ENCODE peak calls at places on chromosomes 13 and 19, in six cellular contexts. X is heart right ventricle, T is fibroblast of the aortic adventitia, H is iPS DF 6.9, J is uterus, I is PC-3. K is an unnamed sample.
A peak's percentile ranks its signal among the peaks of the same experiment; 100 is the strongest.

GRCh38 chr19:50567052-50567841 is 988 bp downstream of the LRRC4B start:
- DNase-seq in J (no peak), H (no peak), T (no peak), X (no peak), I (no peak), K (no peak)

GRCh38 chr13:30045916-30046704 is 195.7 kb upstream of the UBL3 start:
- DNase-seq in I (peak; percentile 47), J (no peak), X (no peak), T (peak; percentile 71), H (no peak), K (no peak)

GRCh38 chr13:21033866-21034601 is 27.4 kb downstream of the LATS2 start:
- DNase-seq in I (peak; percentile 96), J (peak; percentile 11), X (no peak), T (no peak), H (no peak), K (no peak)

GRCh38 chr13:20128459-20128927 is 32.4 kb downstream of the GJA3 start:
- DNase-seq in H (no peak), T (no peak), I (peak; percentile 50), J (no peak), X (no peak), K (peak; percentile 46)

GRCh38 chr13:27619093-27619705 is 1.1 kb downstream of the LNX2 start:
- DNase-seq in X (no peak), I (peak; percentile 21), J (no peak), T (peak; percentile 76), H (no peak), K (no peak)

GRCh38 chr13:50282016-50282415 is 266.8 kb downstream of the KCNRG start:
- DNase-seq in T (no peak), J (no peak), I (no peak), X (no peak), H (peak; percentile 18), K (no peak)

GRCh38 chr19:1232652-1233360 is 5.0 kb downstream of the CBARP start:
- DNase-seq in H (no peak), J (peak; percentile 45), T (peak; percentile 73), X (no peak), I (peak; percentile 42), K (peak; percentile 77)

GRCh38 chr13:92967923-92968322 is 258.7 kb upstream of the GPC6 start:
- DNase-seq in X (no peak), J (no peak), T (peak; percentile 47), H (no peak), I (peak; percentile 40), K (no peak)

GRCh38 chr13:110869231-110869804 is 45.6 kb downstream of the ANKRD10 start:
- DNase-seq in H (no peak), J (peak; percentile 33), I (no peak), X (peak; percentile 61), T (peak; percentile 47), K (peak; percentile 54)

GRCh38 chr13:44876782-44877324 is 112.4 kb downstream of the NUFIP1 start:
- DNase-seq in T (no peak), I (no peak), H (peak; percentile 68), J (no peak), X (no peak), K (peak; percentile 82)

GRCh38 chr13:95926231-95926630 is 127.0 kb downstream of the UGGT2 start:
- DNase-seq in X (no peak), H (no peak), J (no peak), I (no peak), T (no peak), K (no peak)

GRCh38 chr13:50115695-50116094 is 100.5 kb downstream of the KCNRG start:
- DNase-seq in J (no peak), I (no peak), H (no peak), T (no peak), X (no peak), K (no peak)

GRCh38 chr19:18491995-18492953 is 29.6 kb downstream of the ELL start:
- DNase-seq in J (no peak), T (no peak), X (no peak), H (no peak), I (no peak), K (peak; percentile 82)

GRCh38 chr19:11982526-11982925 is 17.7 kb downstream of the ZNF763 start:
- DNase-seq in J (no peak), X (no peak), T (no peak), I (peak; percentile 61), H (no peak), K (no peak)

GRCh38 chr19:17424743-17425365 is 5.0 kb downstream of the MVB12A start:
- DNase-seq in H (no peak), T (peak; percentile 16), I (peak; percentile 25), J (no peak), X (no peak), K (peak; percentile 70)

GRCh38 chr13:93226623-93227279 is at the start of gene GPC6:
- DNase-seq in H (no peak), T (peak; percentile 98), X (no peak), J (no peak), I (peak; percentile 75), K (peak; percentile 43)

GRCh38 chr13:110187501-110188161 is 119.3 kb downstream of the COL4A1 start:
- DNase-seq in J (no peak), I (peak; percentile 79), H (no peak), X (peak; percentile 73), T (peak; percentile 93), K (peak; percentile 58)

GRCh38 chr13:51550151-51550550 is 34.1 kb upstream of the WDFY2 start:
- DNase-seq in H (no peak), T (no peak), J (no peak), X (no peak), I (no peak), K (no peak)

GRCh38 chr13:24505756-24506155 is 6.8 kb downstream of the PARP4 start:
- DNase-seq in I (no peak), T (no peak), X (no peak), J (no peak), H (no peak), K (no peak)

GRCh38 chr19:38227272-38228004 is 3.4 kb upstream of the DPF1 start:
- DNase-seq in T (no peak), J (no peak), I (no peak), X (no peak), H (no peak), K (no peak)

GRCh38 chr13:45820106-45820838 is 31.3 kb downstream of the SIAH3 start:
- DNase-seq in X (no peak), I (no peak), J (no peak), H (no peak), T (no peak), K (no peak)

GRCh38 chr13:28159057-28159456 is 20.7 kb downstream of the PAN3 start:
- DNase-seq in J (no peak), I (no peak), T (no peak), H (no peak), X (no peak), K (no peak)

GRCh38 chr19:1683869-1684572 is 31.6 kb upstream of the TCF3 start:
- DNase-seq in J (no peak), T (no peak), H (no peak), I (no peak), X (no peak), K (no peak)

GRCh38 chr13:100673376-100673830 is 1.2 kb downstream of the TMTC4 start:
- DNase-seq in H (no peak), I (no peak), J (no peak), T (no peak), X (no peak), K (peak; percentile 29)

GRCh38 chr13:113765241-113765910 is 6.3 kb downstream of the TMEM255B start:
- DNase-seq in X (no peak), H (no peak), I (no peak), T (no peak), J (no peak), K (no peak)

GRCh38 chr13:102128216-102128800 is 273.5 kb downstream of the FGF14 start:
- DNase-seq in X (no peak), I (no peak), H (no peak), T (peak; percentile 57), J (no peak), K (no peak)

GRCh38 chr13:98105929-98106336 is 37.0 kb upstream of the FARP1 start:
- DNase-seq in H (no peak), J (no peak), X (peak; percentile 72), I (peak; percentile 23), T (peak; percentile 62), K (no peak)

GRCh38 chr13:32126298-32126697 is 94.7 kb downstream of the FRY start:
- DNase-seq in T (peak; percentile 45), X (no peak), H (no peak), J (no peak), I (no peak), K (no peak)

GRCh38 chr13:50213526-50213925 is 198.3 kb downstream of the KCNRG start:
- DNase-seq in J (no peak), T (no peak), H (no peak), X (no peak), I (no peak), K (no peak)

GRCh38 chr19:42113641-42114348 is 18.5 kb downstream of the POU2F2 start:
- DNase-seq in X (no peak), J (no peak), T (peak; percentile 94), I (peak; percentile 92), H (no peak), K (no peak)

GRCh38 chr13:40445557-40445990 is 220.9 kb downstream of the FOXO1 start:
- DNase-seq in X (peak; percentile 72), H (no peak), T (peak; percentile 80), I (peak; percentile 74), J (peak; percentile 41), K (no peak)

GRCh38 chr19:51402117-51402516 is 11.7 kb upstream of the C19orf84 start:
- DNase-seq in J (no peak), H (no peak), I (no peak), T (no peak), X (no peak), K (no peak)

GRCh38 chr19:33375156-33375744 is 1.7 kb downstream of the CEBPG start:
- DNase-seq in I (no peak), H (no peak), X (no peak), J (no peak), T (no peak), K (no peak)
- H3K4me3 ChIP-seq in I (peak overlapping the region; percentile 95), H (no peak overlapping the region), X (peak overlapping the region; percentile 77), J (peak overlapping the region; percentile 55), T (peak overlapping the region; percentile 97), K (no peak overlapping the region)

GRCh38 chr19:45499196-45500180 is 1.2 kb downstream of the PPM1N start:
- DNase-seq in I (peak; percentile 42), T (no peak), J (no peak), X (no peak), H (peak; percentile 99), K (peak; percentile 58)
- H3K4me3 ChIP-seq in I (no peak overlapping the region), T (no peak overlapping the region), J (no peak overlapping the region), X (peak overlapping the region; percentile 36), H (peak overlapping the region; percentile 22), K (peak overlapping the region; percentile 53)

GRCh38 chr13:80334582-80335260 is 6.2 kb downstream of the SPRY2 start:
- DNase-seq in J (no peak), T (peak; percentile 54), I (peak; percentile 39), X (no peak), H (no peak), K (no peak)
- H3K4me3 ChIP-seq in J (no peak overlapping the region), T (no peak overlapping the region), I (peak overlapping the region; percentile 42), X (peak overlapping the region; percentile 96), H (no peak overlapping the region), K (no peak overlapping the region)

DNA sequence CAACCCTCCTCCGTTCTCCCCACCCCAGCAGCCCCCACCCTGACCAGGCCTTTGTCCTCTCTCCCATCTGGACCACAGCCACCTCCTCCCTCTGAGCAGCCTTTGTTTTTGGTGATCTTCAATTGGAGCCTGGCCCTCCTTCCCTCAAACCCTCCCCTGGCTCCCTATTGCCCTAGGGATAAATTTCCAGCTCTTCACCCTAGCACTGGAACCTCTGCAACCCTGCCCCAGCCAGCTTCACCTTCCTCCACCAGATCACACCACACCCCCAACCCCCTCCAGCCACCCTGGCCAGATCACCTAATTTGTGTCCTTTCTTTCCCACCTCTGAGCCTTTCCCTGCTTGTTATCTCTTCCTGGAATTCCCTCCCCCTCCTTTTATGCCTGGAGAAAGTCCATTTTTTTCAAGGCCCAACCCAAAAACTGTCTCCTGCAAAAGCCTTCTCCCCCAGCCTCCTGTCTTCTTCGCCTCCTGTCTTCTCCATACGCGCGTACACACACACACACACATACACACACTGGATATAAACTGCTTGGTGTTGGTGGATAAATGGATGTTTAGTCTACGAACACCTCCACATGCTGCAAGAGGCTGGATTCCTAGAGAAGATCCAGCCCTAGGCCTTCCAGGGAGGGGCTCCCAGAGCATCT is 5.2 kb upstream of the TLE2 start:
- DNase-seq in J (no peak), T (peak; percentile 47), X (no peak), I (no peak), H (no peak), K (no peak)
- H3K4me3 ChIP-seq in J (peak overlapping the region; percentile 56), T (peak overlapping the region; percentile 62), X (peak overlapping the region; percentile 66), I (peak overlapping the region; percentile 85), H (no peak overlapping the region), K (no peak overlapping the region)